ENCODE peak calls at places on chromosomes 1 and 21, in eight cellular contexts. One of them, this sample, is unnamed.

GRCh38 chr21:20882462-20883415 is 115.5 kb upstream of the NCAM2 start:
- DNase-seq in GM12891: no peak
- DNase-seq in NCI-H82: peak; percentile 75
- DNase-seq in aorta: no peak
- DNase-seq in CD8-positive, alpha-beta memory T cell: no peak
- DNase-seq in RPMI8226: peak; percentile 44
- DNase-seq in cerebellum: peak; percentile 2
- DNase-seq in amygdala: no peak
- DNase-seq in this sample: peak; percentile 65

GRCh38 chr21:42406846-42407245 is 3.1 kb downstream of the UBASH3A start:
- DNase-seq in GM12891: no peak
- DNase-seq in NCI-H82: no peak
- DNase-seq in aorta: no peak
- DNase-seq in CD8-positive, alpha-beta memory T cell: no peak
- DNase-seq in RPMI8226: no peak
- DNase-seq in cerebellum: no peak
- DNase-seq in amygdala: no peak
- DNase-seq in this sample: no peak

GRCh38 chr1:54407957-54408700 is 1.9 kb upstream of the SSBP3 start:
- DNase-seq in GM12891: no peak
- DNase-seq in NCI-H82: peak; percentile 62
- DNase-seq in aorta: peak; percentile 61
- DNase-seq in CD8-positive, alpha-beta memory T cell: no peak
- DNase-seq in RPMI8226: peak; percentile 27
- DNase-seq in cerebellum: no peak
- DNase-seq in amygdala: no peak
- DNase-seq in this sample: peak; percentile 39

GRCh38 chr1:11316701-11317100 is 43.7 kb downstream of the UBIAD1 start:
- DNase-seq in GM12891: no peak
- DNase-seq in NCI-H82: no peak
- DNase-seq in aorta: no peak
- DNase-seq in CD8-positive, alpha-beta memory T cell: no peak
- DNase-seq in RPMI8226: no peak
- DNase-seq in cerebellum: no peak
- DNase-seq in amygdala: no peak
- DNase-seq in this sample: no peak

GRCh38 chr1:201317551-201317950 is 34.2 kb downstream of the PKP1 start:
- DNase-seq in GM12891: no peak
- DNase-seq in NCI-H82: no peak
- DNase-seq in aorta: peak; percentile 37
- DNase-seq in CD8-positive, alpha-beta memory T cell: no peak
- DNase-seq in RPMI8226: no peak
- DNase-seq in cerebellum: no peak
- DNase-seq in amygdala: no peak
- DNase-seq in this sample: no peak

GRCh38 chr21:8991968-8992621 is 1529.3 kb upstream of the TPTE start:
- DNase-seq in GM12891: no peak
- DNase-seq in NCI-H82: peak; percentile 59
- DNase-seq in aorta: no peak
- DNase-seq in CD8-positive, alpha-beta memory T cell: no peak
- DNase-seq in RPMI8226: no peak
- DNase-seq in cerebellum: no peak
- DNase-seq in amygdala: no peak
- DNase-seq in this sample: no peak

GRCh38 chr21:18646114-18646513 is 242.5 kb upstream of the TMPRSS15 start:
- DNase-seq in GM12891: no peak
- DNase-seq in NCI-H82: no peak
- DNase-seq in aorta: no peak
- DNase-seq in CD8-positive, alpha-beta memory T cell: no peak
- DNase-seq in RPMI8226: no peak
- DNase-seq in cerebellum: no peak
- DNase-seq in amygdala: no peak
- DNase-seq in this sample: no peak

GRCh38 chr1:233025566-233025965 is 75.2 kb downstream of the NTPCR start:
- DNase-seq in GM12891: no peak
- DNase-seq in NCI-H82: no peak
- DNase-seq in aorta: no peak
- DNase-seq in CD8-positive, alpha-beta memory T cell: no peak
- DNase-seq in RPMI8226: no peak
- DNase-seq in cerebellum: no peak
- DNase-seq in amygdala: no peak
- DNase-seq in this sample: no peak

GRCh38 chr1:64516803-64517568 is 47.1 kb downstream of the CACHD1 start:
- DNase-seq in GM12891: no peak
- DNase-seq in NCI-H82: no peak
- DNase-seq in aorta: no peak
- DNase-seq in CD8-positive, alpha-beta memory T cell: no peak
- DNase-seq in RPMI8226: no peak
- DNase-seq in cerebellum: no peak
- DNase-seq in amygdala: no peak
- DNase-seq in this sample: no peak

GRCh38 chr1:237145379-237145778 is 103.4 kb downstream of the RYR2 start:
- DNase-seq in GM12891: no peak
- DNase-seq in NCI-H82: no peak
- DNase-seq in aorta: no peak
- DNase-seq in CD8-positive, alpha-beta memory T cell: no peak
- DNase-seq in RPMI8226: no peak
- DNase-seq in cerebellum: no peak
- DNase-seq in amygdala: no peak
- DNase-seq in this sample: no peak

GRCh38 chr1:54220004-54220811 is 20.2 kb downstream of the MRPL37 start:
- DNase-seq in GM12891: no peak
- DNase-seq in NCI-H82: peak; percentile 83
- DNase-seq in aorta: peak; percentile 74
- DNase-seq in CD8-positive, alpha-beta memory T cell: no peak
- DNase-seq in RPMI8226: no peak
- DNase-seq in cerebellum: peak; percentile 32
- DNase-seq in amygdala: no peak
- DNase-seq in this sample: no peak

GRCh38 chr1:28156821-28157220 is 19.7 kb downstream of the PTAFR start:
- DNase-seq in GM12891: no peak
- DNase-seq in NCI-H82: no peak
- DNase-seq in aorta: peak; percentile 72
- DNase-seq in CD8-positive, alpha-beta memory T cell: no peak
- DNase-seq in RPMI8226: no peak
- DNase-seq in cerebellum: no peak
- DNase-seq in amygdala: no peak
- DNase-seq in this sample: no peak

GRCh38 chr1:218339267-218339831 is 5.8 kb upstream of the TGFB2 start:
- DNase-seq in GM12891: no peak
- DNase-seq in NCI-H82: peak; percentile 71
- DNase-seq in aorta: no peak
- DNase-seq in CD8-positive, alpha-beta memory T cell: no peak
- DNase-seq in RPMI8226: peak; percentile 40
- DNase-seq in cerebellum: no peak
- DNase-seq in amygdala: no peak
- DNase-seq in this sample: no peak

GRCh38 chr1:22849770-22850169 is 122.9 kb downstream of the LACTBL1 start:
- DNase-seq in GM12891: no peak
- DNase-seq in NCI-H82: no peak
- DNase-seq in aorta: no peak
- DNase-seq in CD8-positive, alpha-beta memory T cell: no peak
- DNase-seq in RPMI8226: no peak
- DNase-seq in cerebellum: no peak
- DNase-seq in amygdala: no peak
- DNase-seq in this sample: no peak

GRCh38 chr1:68231627-68232303 is 558 bp downstream of the WLS start:
- DNase-seq in GM12891: no peak
- DNase-seq in NCI-H82: peak; percentile 87
- DNase-seq in aorta: peak; percentile 75
- DNase-seq in CD8-positive, alpha-beta memory T cell: no peak
- DNase-seq in RPMI8226: no peak
- DNase-seq in cerebellum: peak; percentile 10
- DNase-seq in amygdala: peak; percentile 60
- DNase-seq in this sample: peak; percentile 33

GRCh38 chr1:197224160-197224559 is 43.9 kb upstream of the CRB1 start:
- DNase-seq in GM12891: no peak
- DNase-seq in NCI-H82: peak; percentile 45
- DNase-seq in aorta: no peak
- DNase-seq in CD8-positive, alpha-beta memory T cell: no peak
- DNase-seq in RPMI8226: no peak
- DNase-seq in cerebellum: peak; percentile 7
- DNase-seq in amygdala: no peak
- DNase-seq in this sample: no peak

GRCh38 chr1:5834477-5835178 is 157.6 kb downstream of the NPHP4 start:
- DNase-seq in GM12891: no peak
- DNase-seq in NCI-H82: no peak
- DNase-seq in aorta: no peak
- DNase-seq in CD8-positive, alpha-beta memory T cell: no peak
- DNase-seq in RPMI8226: no peak
- DNase-seq in cerebellum: no peak
- DNase-seq in amygdala: no peak
- DNase-seq in this sample: no peak

GRCh38 chr1:112237983-112238515 is 158.0 kb upstream of the CTTNBP2NL start:
- DNase-seq in GM12891: no peak
- DNase-seq in NCI-H82: no peak
- DNase-seq in aorta: no peak
- DNase-seq in CD8-positive, alpha-beta memory T cell: no peak
- DNase-seq in RPMI8226: no peak
- DNase-seq in cerebellum: no peak
- DNase-seq in amygdala: no peak
- DNase-seq in this sample: peak; percentile 39

GRCh38 chr1:67441183-67441582 is 11.0 kb upstream of the SERBP1 start:
- DNase-seq in GM12891: no peak
- DNase-seq in NCI-H82: peak; percentile 35
- DNase-seq in aorta: peak; percentile 85
- DNase-seq in CD8-positive, alpha-beta memory T cell: no peak
- DNase-seq in RPMI8226: peak; percentile 92
- DNase-seq in cerebellum: no peak
- DNase-seq in amygdala: no peak
- DNase-seq in this sample: no peak

GRCh38 chr21:28357743-28358142 is 634.9 kb downstream of the LTN1 start:
- DNase-seq in GM12891: no peak
- DNase-seq in NCI-H82: no peak
- DNase-seq in aorta: no peak
- DNase-seq in CD8-positive, alpha-beta memory T cell: no peak
- DNase-seq in RPMI8226: no peak
- DNase-seq in cerebellum: no peak
- DNase-seq in amygdala: no peak
- DNase-seq in this sample: no peak

GRCh38 chr1:167876597-167877175 is 37.2 kb downstream of the ADCY10 start:
- DNase-seq in GM12891: no peak
- DNase-seq in NCI-H82: no peak
- DNase-seq in aorta: no peak
- DNase-seq in CD8-positive, alpha-beta memory T cell: no peak
- DNase-seq in RPMI8226: no peak
- DNase-seq in cerebellum: no peak
- DNase-seq in amygdala: no peak
- DNase-seq in this sample: no peak

GRCh38 chr1:84796201-84796600 is 96.8 kb downstream of the LPAR3 start:
- DNase-seq in GM12891: no peak
- DNase-seq in NCI-H82: no peak
- DNase-seq in aorta: no peak
- DNase-seq in CD8-positive, alpha-beta memory T cell: no peak
- DNase-seq in RPMI8226: no peak
- DNase-seq in cerebellum: no peak
- DNase-seq in amygdala: no peak
- DNase-seq in this sample: no peak

GRCh38 chr1:8202182-8202905 is 115.6 kb upstream of the SLC45A1 start:
- DNase-seq in GM12891: no peak
- DNase-seq in NCI-H82: no peak
- DNase-seq in aorta: peak; percentile 89
- DNase-seq in CD8-positive, alpha-beta memory T cell: no peak
- DNase-seq in RPMI8226: no peak
- DNase-seq in cerebellum: peak; percentile 89
- DNase-seq in amygdala: no peak
- DNase-seq in this sample: no peak

This sample was measured in NT2/D1.